ENCODE peak calls at places on chromosomes 4 and X, in nine cellular contexts. N is tibial nerve; Z is CD8-positive, alpha-beta T cell; G is Peyer's patch; W is body of pancreas; Y is psoas muscle; D is colonic mucosa; S is tibial artery; U is A549. K is an unnamed sample.

GRCh38 chrX:24243692-24244091 is 70.2 kb downstream of the SUPT20HL2 start:
- DNase-seq in U (no peak), Y (no peak), G (no peak), N (no peak), W (no peak), Z (no peak), D (no peak), S (no peak), K (no peak)

GRCh38 chr4:48141048-48141447 is 7.0 kb upstream of the TXK start:
- DNase-seq in G (no peak), N (no peak), U (peak; percentile 33), Y (no peak), Z (no peak), D (no peak), W (no peak), S (no peak), K (no peak)

GRCh38 chr4:88758264-88758663 is 60.6 kb upstream of the NAP1L5 start:
- DNase-seq in G (no peak), N (no peak), W (no peak), D (no peak), Y (no peak), S (no peak), U (no peak), Z (no peak), K (no peak)

GRCh38 chrX:69211701-69212100 is 46.4 kb upstream of the PJA1 start:
- DNase-seq in G (no peak), N (no peak), Z (no peak), Y (no peak), D (no peak), U (no peak), S (no peak), W (no peak), K (no peak)

GRCh38 chr4:150415213-150415612 is 166.7 kb upstream of the MAB21L2 start:
- DNase-seq in D (no peak), Z (no peak), G (no peak), Y (no peak), S (no peak), W (no peak), U (no peak), N (no peak), K (no peak)

GRCh38 chr4:183401473-183401872 is 43.0 kb upstream of the CDKN2AIP start:
- DNase-seq in N (no peak), Z (no peak), S (no peak), G (no peak), D (no peak), U (no peak), Y (no peak), W (no peak), K (no peak)

GRCh38 chr4:133148690-133149363 is at the start of gene PCDH10:
- DNase-seq in W (peak; percentile 88), N (peak; percentile 85), D (peak; percentile 73), Y (peak; percentile 86), Z (no peak), S (peak; percentile 85), U (peak; percentile 89), G (no peak), K (peak; percentile 85)

GRCh38 chr4:142311916-142312315 is 534.2 kb downstream of the INPP4B start:
- DNase-seq in S (no peak), W (no peak), U (no peak), G (no peak), D (no peak), Z (no peak), N (no peak), Y (no peak), K (no peak)

GRCh38 chr4:84967292-84967651 is 782 bp upstream of the WDFY3 start:
- DNase-seq in Z (no peak), G (no peak), U (no peak), D (peak; percentile 28), Y (no peak), N (no peak), W (peak; percentile 30), S (peak; percentile 37), K (no peak)

GRCh38 chrX:41097326-41097725 is 12.1 kb downstream of the USP9X start:
- DNase-seq in D (no peak), S (no peak), G (no peak), Z (no peak), U (no peak), W (no peak), N (no peak), Y (no peak), K (no peak)

GRCh38 chrX:53262189-53262917 is 19.0 kb downstream of the IQSEC2 start:
- DNase-seq in W (no peak), D (no peak), S (no peak), N (no peak), G (no peak), Z (no peak), U (no peak), Y (no peak), K (no peak)

GRCh38 chrX:50698944-50699343 is 115.0 kb downstream of the SHROOM4 start:
- DNase-seq in Y (no peak), G (no peak), U (no peak), N (no peak), D (no peak), W (no peak), Z (no peak), S (no peak), K (no peak)

GRCh38 chr4:171621646-171622045 is 191.6 kb upstream of the GALNTL6 start:
- DNase-seq in Z (no peak), S (no peak), N (no peak), G (no peak), Y (no peak), W (no peak), U (no peak), D (no peak), K (no peak)

GRCh38 chr4:109009909-109010308 is 247.1 kb upstream of the ETNPPL start:
- DNase-seq in G (no peak), Z (no peak), U (no peak), N (no peak), S (no peak), Y (no peak), D (no peak), W (no peak), K (peak; percentile 88)

GRCh38 chr4:188109157-188109755 is at the start of gene TRIML2:
- DNase-seq in W (no peak), S (no peak), Z (no peak), N (no peak), U (peak; percentile 77), D (no peak), Y (no peak), G (no peak), K (peak; percentile 58)

GRCh38 chr4:188110036-188110435 is 633 bp upstream of the TRIML2 start:
- DNase-seq in N (no peak), Z (no peak), S (no peak), W (no peak), D (no peak), Y (no peak), U (peak; percentile 42), G (no peak), K (no peak)

GRCh38 chr4:188106454-188106853 is 2.9 kb downstream of the TRIML2 start:
- DNase-seq in N (no peak), G (no peak), Y (no peak), U (no peak), Z (no peak), S (no peak), D (no peak), W (no peak), K (no peak)

GRCh38 chr4:188110741-188111458 is 1.5 kb upstream of the TRIML2 start:
- DNase-seq in S (no peak), U (peak; percentile 88), D (no peak), Z (no peak), N (no peak), W (no peak), G (no peak), Y (no peak), K (peak; percentile 32)

DNA sequence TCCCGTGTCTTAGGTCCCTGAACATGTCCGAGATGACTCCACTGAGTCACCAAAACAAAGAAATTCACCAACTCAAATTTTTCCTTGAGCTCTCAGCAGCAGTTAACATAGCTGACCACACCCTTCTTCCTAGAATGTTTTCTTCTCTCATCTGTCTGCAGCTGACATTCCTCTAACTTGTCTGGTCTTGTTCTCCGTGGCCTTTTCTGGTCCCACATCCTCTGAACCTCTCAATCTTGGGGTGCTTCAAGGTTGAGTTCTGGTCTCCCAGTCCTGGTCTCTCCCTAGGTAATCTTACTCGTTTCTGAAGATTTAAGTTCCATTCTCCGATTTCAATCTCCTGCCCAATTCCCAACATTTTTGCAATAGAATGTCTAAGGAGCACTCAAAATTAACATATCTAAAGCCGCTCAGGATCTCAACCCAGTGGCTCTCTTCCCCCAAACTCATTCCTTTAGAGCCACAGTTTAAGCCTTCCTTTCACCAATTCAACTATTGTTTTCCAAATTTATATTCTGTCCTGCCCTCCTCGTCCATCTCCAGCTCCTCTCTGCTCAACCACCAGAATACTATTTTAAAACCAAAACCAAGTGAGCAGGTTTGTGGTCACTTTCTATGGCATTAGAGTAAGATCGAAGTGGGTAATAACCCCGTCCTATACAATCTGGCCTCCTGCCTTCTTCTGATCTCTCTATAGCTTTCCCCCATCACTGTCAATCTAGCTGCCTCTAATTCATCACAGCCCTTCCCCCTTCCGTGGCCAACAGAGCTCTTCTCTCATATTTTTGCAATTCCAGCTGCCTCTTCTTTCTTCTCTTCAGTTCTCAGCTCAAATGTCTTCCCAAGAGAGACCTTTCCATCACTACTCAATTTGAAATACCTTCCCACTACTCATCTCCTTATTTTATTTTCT is 1.2 kb downstream of the TRIML2 start:
- DNase-seq in W (no peak), Z (no peak), Y (no peak), G (no peak), N (no peak), S (no peak), D (no peak), U (peak; percentile 71), K (peak; percentile 93)
- H3K27ac ChIP-seq in W (no peak overlapping the region), Z (no peak overlapping the region), Y (no peak overlapping the region), G (no peak overlapping the region), N (no peak overlapping the region), S (no peak overlapping the region), D (no peak overlapping the region), U (peak overlapping the region; percentile 93), K (peak overlapping the region; percentile 90)

GRCh38 chr4:139085141-139085540 is 69.6 kb downstream of the NOCT start:
- DNase-seq in Z (no peak), S (no peak), N (no peak), W (no peak), D (no peak), U (peak; percentile 13), Y (no peak), G (no peak), K (peak; percentile 22)
- TF ChIP-seq CTCF in Z (peak; percentile 62), S (no peak), N (no peak), W (peak; percentile 33), D (no peak), U (peak; percentile 38), Y (peak; percentile 29), G (no peak), K (peak; percentile 59)

GRCh38 chr4:157099506-157099905 is 23.6 kb downstream of the GLRB start:
- DNase-seq in N (no peak), G (no peak), U (no peak), D (no peak), W (no peak), Z (no peak), Y (no peak), S (no peak), K (no peak)

GRCh38 chr4:157095716-157096115 is 19.8 kb downstream of the GLRB start:
- DNase-seq in N (no peak), Z (no peak), G (no peak), Y (no peak), W (no peak), D (no peak), U (no peak), S (no peak), K (no peak)

GRCh38 chr4:157096439-157096838 is 20.5 kb downstream of the GLRB start:
- DNase-seq in W (no peak), D (no peak), U (no peak), Z (no peak), G (no peak), N (no peak), S (no peak), Y (no peak), K (no peak)
- H3K4me1 ChIP-seq in W (no peaks in the 10 kb centered on the region), D (no peaks in the 10 kb centered on the region), U (no peaks in the 10 kb centered on the region), Z (no peaks in the 10 kb centered on the region), G (no peaks in the 10 kb centered on the region), N (no peaks in the 10 kb centered on the region), S (no peaks in the 10 kb centered on the region), Y (peaks cover 6% of the 10 kb centered on the region), K (no peaks in the 10 kb centered on the region)

GRCh38 chr4:139558235-139559094 is 2.4 kb upstream of the SETD7 start:
- DNase-seq in G (no peak), Z (no peak), U (no peak), W (no peak), Y (no peak), S (no peak), D (no peak), N (no peak), K (no peak)
- H3K27ac ChIP-seq in G (no peak overlapping the region), Z (no peak overlapping the region), U (peak overlapping the region; percentile 99), W (peak overlapping the region; percentile 51), Y (no peak overlapping the region), S (no peak overlapping the region), D (no peak overlapping the region), N (peak overlapping the region; percentile 49), K (no peak overlapping the region)